ENCODE peak calls at places on chromosomes 5 and 9, in six cellular contexts. R is IMR-90, N is HL-60, J is brain microvascular endothelial cell, S is ovary, L is hepatocyte. D is an unnamed sample.
A peak's percentile ranks its signal among the peaks of the same experiment; 100 is the strongest.

GRCh38 chr5:99105216-99105615 is 176.4 kb upstream of the CHD1 start:
- DNase-seq in R (no peak), N (no peak), J (no peak), S (no peak), L (no peak), D (no peak)

GRCh38 chr5:151670953-151671636 is 15.6 kb downstream of the SPARC start:
- DNase-seq in R (peak; percentile 61), N (no peak), J (no peak), S (no peak), L (no peak), D (no peak)

GRCh38 chr5:133247881-133248642 is 196.2 kb downstream of the HSPA4 start:
- DNase-seq in R (peak; percentile 49), N (no peak), J (peak; percentile 15), S (no peak), L (peak; percentile 62), D (no peak)

GRCh38 chr9:132651259-132651658 is 18.5 kb downstream of the DDX31 start:
- DNase-seq in R (peak; percentile 98), N (no peak), J (peak; percentile 93), S (no peak), L (peak; percentile 44), D (no peak)

GRCh38 chr5:144460608-144461007 is 289.9 kb downstream of the KCTD16 start:
- DNase-seq in R (no peak), N (no peak), J (no peak), S (no peak), L (no peak), D (no peak)

GRCh38 chr9:86252870-86253269 is 6.6 kb downstream of the C9orf153 start:
- DNase-seq in R (no peak), N (no peak), J (no peak), S (no peak), L (no peak), D (peak; percentile 2)

GRCh38 chr5:66620711-66621110 is 24.5 kb downstream of the MAST4 start:
- DNase-seq in R (no peak), N (no peak), J (no peak), S (no peak), L (no peak), D (no peak)

GRCh38 chr5:103255666-103256065 is 2.9 kb upstream of the MACIR start:
- DNase-seq in R (no peak), N (no peak), J (no peak), S (no peak), L (no peak), D (no peak)

GRCh38 chr5:167657016-167657415 is 634.4 kb upstream of the WWC1 start:
- DNase-seq in R (no peak), N (no peak), J (peak; percentile 15), S (no peak), L (no peak), D (no peak)

GRCh38 chr9:97327562-97327961 is 20.1 kb downstream of the CCDC180 start:
- DNase-seq in R (no peak), N (no peak), J (no peak), S (no peak), L (no peak), D (no peak)

GRCh38 chr9:121322037-121322736 is 47.9 kb downstream of the STOM start:
- DNase-seq in R (peak; percentile 98), N (peak; percentile 21), J (peak; percentile 76), S (no peak), L (peak; percentile 55), D (peak; percentile 76)

GRCh38 chr9:61666310-61666709 is 476.5 kb downstream of the SPATA31A7 start:
- DNase-seq in R (no peak), N (no peak), J (no peak), S (no peak), L (no peak), D (no peak)

GRCh38 chr9:14098102-14098501 is 215.8 kb downstream of the NFIB start:
- DNase-seq in R (peak; percentile 70), N (no peak), J (peak; percentile 22), S (no peak), L (no peak), D (no peak)

GRCh38 chr5:3058930-3059329 is 307.5 kb upstream of the IRX2 start:
- DNase-seq in R (no peak), N (no peak), J (no peak), S (no peak), L (no peak), D (no peak)

GRCh38 chr5:52728201-52728600 is 59.5 kb upstream of the ITGA1 start:
- DNase-seq in R (no peak), N (no peak), J (peak; percentile 33), S (no peak), L (no peak), D (no peak)

GRCh38 chr5:146607663-146608315 is 91.8 kb upstream of the GPR151 start:
- DNase-seq in R (no peak), N (no peak), J (no peak), S (no peak), L (peak; percentile 18), D (no peak)

GRCh38 chr5:152092580-152092979 is 167.9 kb upstream of the GLRA1 start:
- DNase-seq in R (no peak), N (no peak), J (peak; percentile 2), S (no peak), L (peak; percentile 29), D (no peak)

GRCh38 chr9:118121361-118121760 is 417.2 kb downstream of the TLR4 start:
- DNase-seq in R (no peak), N (no peak), J (no peak), S (no peak), L (no peak), D (peak; percentile 81)

GRCh38 chr9:115327441-115328122 is 209.6 kb upstream of the TNC start:
- DNase-seq in R (peak; percentile 60), N (no peak), J (no peak), S (no peak), L (no peak), D (no peak)

GRCh38 chr9:84136119-84136868 is 155.7 kb downstream of the RMI1 start:
- DNase-seq in R (peak; percentile 29), N (no peak), J (no peak), S (no peak), L (no peak), D (no peak)

GRCh38 chr5:179313849-179314521 is 31.3 kb downstream of the ADAMTS2 start:
- DNase-seq in R (peak; percentile 96), N (no peak), J (no peak), S (peak; percentile 96), L (peak; percentile 73), D (no peak)

GRCh38 chr5:44001675-44002380 is 387.4 kb downstream of the FGF10 start:
- DNase-seq in R (peak; percentile 1), N (no peak), J (no peak), S (no peak), L (no peak), D (no peak)

GRCh38 chr5:160486573-160486972 is 64.9 kb downstream of the PTTG1 start:
- DNase-seq in R (no peak), N (no peak), J (no peak), S (no peak), L (no peak), D (no peak)

GRCh38 chr5:159883522-159883950 is 32.7 kb upstream of the ADRA1B start:
- DNase-seq in R (peak; percentile 89), N (no peak), J (peak; percentile 52), S (no peak), L (no peak), D (no peak)

GRCh38 chr5:218457-219289 is 553 bp downstream of the SDHA start:
- DNase-seq in R (peak; percentile 19), N (peak; percentile 22), J (peak; percentile 39), S (peak; percentile 70), L (peak; percentile 62), D (no peak)

GRCh38 chr9:95852059-95853032 is 23.1 kb upstream of the ERCC6L2 start:
- DNase-seq in R (peak; percentile 87), N (no peak), J (peak; percentile 29), S (no peak), L (no peak), D (peak; percentile 61)

DNA sequence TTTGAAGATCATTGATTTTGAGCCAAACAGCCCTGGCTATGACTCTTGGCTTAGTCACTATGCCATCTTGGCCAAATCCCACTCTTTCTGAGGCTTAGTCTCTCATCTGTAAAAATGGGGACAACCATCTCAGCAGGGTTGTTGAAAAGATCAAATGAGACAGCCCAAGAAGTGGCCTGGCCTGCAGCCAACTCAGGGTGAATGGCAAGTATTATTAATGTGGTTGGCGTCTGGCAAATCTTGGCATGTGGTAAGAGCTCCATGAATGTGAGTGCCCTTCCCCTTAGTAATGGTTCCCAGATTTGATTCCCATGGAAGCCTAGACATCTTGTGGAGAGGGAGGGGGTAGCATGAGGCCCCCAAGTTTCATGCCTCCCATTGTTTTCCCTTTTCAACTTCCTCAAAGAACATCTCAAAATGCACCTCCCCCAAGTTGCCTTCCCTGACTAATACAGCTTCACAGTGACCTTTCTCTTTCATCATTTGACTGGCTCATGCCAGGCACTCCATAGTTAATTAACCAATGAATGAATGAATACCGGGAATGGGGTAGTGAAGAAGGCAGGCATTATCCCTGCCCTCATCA is 11.8 kb upstream of the TGFBI start:
- DNase-seq in R (peak; percentile 74), N (no peak), J (peak; percentile 79), S (no peak), L (no peak), D (peak; percentile 96)
- TF ChIP-seq CTCF in R (no peak), N (no peak), J (peak; percentile 45), S (no peak), L (no peak), D (peak; percentile 18)

GRCh38 chr5:108295588-108296368 is 86.1 kb downstream of the FBXL17 start:
- DNase-seq in R (peak; percentile 43), N (no peak), J (no peak), S (no peak), L (no peak), D (peak; percentile 7)
- H3K4me3 ChIP-seq in R (no peak overlapping the region), N (no peak overlapping the region), J (no peak overlapping the region), S (no peak overlapping the region), L (no peak overlapping the region), D (no peak overlapping the region)

GRCh38 chr5:94782376-94782775 is 163.9 kb downstream of the SLF1 start:
- DNase-seq in R (no peak), N (no peak), J (no peak), S (no peak), L (no peak), D (no peak)

GRCh38 chr5:94788527-94788926 is 170.1 kb downstream of the SLF1 start:
- DNase-seq in R (no peak), N (no peak), J (no peak), S (no peak), L (no peak), D (no peak)

GRCh38 chr5:94779684-94780083 is 161.2 kb downstream of the SLF1 start:
- DNase-seq in R (no peak), N (no peak), J (no peak), S (no peak), L (no peak), D (no peak)

GRCh38 chr5:94785111-94785510 is 166.6 kb downstream of the SLF1 start:
- DNase-seq in R (peak; percentile 1), N (no peak), J (no peak), S (no peak), L (no peak), D (no peak)
- TF ChIP-seq CTCF in R (no peak), N (no peak), J (no peak), S (no peak), L (peak; percentile 44), D (no peak)

GRCh38 chr5:39177629-39177959 is 41.8 kb downstream of the FYB1 start:
- DNase-seq in R (no peak), N (peak; percentile 49), J (no peak), S (no peak), L (no peak), D (no peak)
- H3K4me3 ChIP-seq in R (no peak overlapping the region), N (no peak overlapping the region), J (no peak overlapping the region), S (no peak overlapping the region), L (no peak overlapping the region), D (no peak overlapping the region)